ENCODE peak calls at places on chromosomes 1 and 21, in nine cellular contexts. One of them, this sample, is unnamed.

GRCh38 chr1:12003762-12004161 is 15.5 kb upstream of the MIIP start:
- DNase-seq in non-pigmented ciliary epithelial cell: no peak
- DNase-seq in colonic mucosa: no peak
- DNase-seq in endothelial cell: no peak
- DNase-seq in effector memory CD4-positive, alpha-beta T cell: no peak
- DNase-seq in fibroblast of lung: no peak
- DNase-seq in body of pancreas: no peak
- DNase-seq in cardiac muscle cell: no peak
- DNase-seq in fibroblast of pulmonary artery: no peak
- DNase-seq in this sample: no peak

GRCh38 chr1:10217748-10218441 is 7.5 kb downstream of the KIF1B start:
- DNase-seq in non-pigmented ciliary epithelial cell: no peak
- DNase-seq in colonic mucosa: no peak
- DNase-seq in endothelial cell: no peak
- DNase-seq in effector memory CD4-positive, alpha-beta T cell: no peak
- DNase-seq in fibroblast of lung: peak
- DNase-seq in body of pancreas: no peak
- DNase-seq in cardiac muscle cell: peak
- DNase-seq in fibroblast of pulmonary artery: peak
- DNase-seq in this sample: peak

GRCh38 chr1:205812271-205812877 is 624 bp downstream of the SLC41A1 start:
- DNase-seq in non-pigmented ciliary epithelial cell: no peak
- DNase-seq in colonic mucosa: peak
- DNase-seq in endothelial cell: peak
- DNase-seq in effector memory CD4-positive, alpha-beta T cell: no peak
- DNase-seq in fibroblast of lung: peak
- DNase-seq in body of pancreas: no peak
- DNase-seq in cardiac muscle cell: peak
- DNase-seq in fibroblast of pulmonary artery: peak
- DNase-seq in this sample: peak

GRCh38 chr1:229075217-229075616 is 195.7 kb upstream of the RAB4A start:
- DNase-seq in non-pigmented ciliary epithelial cell: no peak
- DNase-seq in colonic mucosa: no peak
- DNase-seq in endothelial cell: no peak
- DNase-seq in effector memory CD4-positive, alpha-beta T cell: no peak
- DNase-seq in fibroblast of lung: no peak
- DNase-seq in body of pancreas: no peak
- DNase-seq in cardiac muscle cell: no peak
- DNase-seq in fibroblast of pulmonary artery: no peak
- DNase-seq in this sample: no peak

GRCh38 chr21:40620386-40621145 is 226.4 kb downstream of the DSCAM start:
- DNase-seq in non-pigmented ciliary epithelial cell: no peak
- DNase-seq in colonic mucosa: no peak
- DNase-seq in endothelial cell: no peak
- DNase-seq in effector memory CD4-positive, alpha-beta T cell: no peak
- DNase-seq in fibroblast of lung: peak
- DNase-seq in body of pancreas: no peak
- DNase-seq in cardiac muscle cell: no peak
- DNase-seq in fibroblast of pulmonary artery: no peak
- DNase-seq in this sample: no peak

GRCh38 chr1:29043270-29043971 is 80.3 kb downstream of the TMEM200B start:
- DNase-seq in non-pigmented ciliary epithelial cell: no peak
- DNase-seq in colonic mucosa: no peak
- DNase-seq in endothelial cell: no peak
- DNase-seq in effector memory CD4-positive, alpha-beta T cell: no peak
- DNase-seq in fibroblast of lung: no peak
- DNase-seq in body of pancreas: no peak
- DNase-seq in cardiac muscle cell: peak
- DNase-seq in fibroblast of pulmonary artery: peak
- DNase-seq in this sample: no peak

GRCh38 chr1:246583448-246584185 is 17.4 kb downstream of the CNST start:
- DNase-seq in non-pigmented ciliary epithelial cell: no peak
- DNase-seq in colonic mucosa: peak
- DNase-seq in endothelial cell: no peak
- DNase-seq in effector memory CD4-positive, alpha-beta T cell: no peak
- DNase-seq in fibroblast of lung: no peak
- DNase-seq in body of pancreas: peak
- DNase-seq in cardiac muscle cell: peak
- DNase-seq in fibroblast of pulmonary artery: peak
- DNase-seq in this sample: no peak

GRCh38 chr1:29519733-29520132 is 283.4 kb downstream of the PTPRU start:
- DNase-seq in non-pigmented ciliary epithelial cell: no peak
- DNase-seq in colonic mucosa: peak
- DNase-seq in endothelial cell: no peak
- DNase-seq in effector memory CD4-positive, alpha-beta T cell: no peak
- DNase-seq in fibroblast of lung: peak
- DNase-seq in body of pancreas: no peak
- DNase-seq in cardiac muscle cell: no peak
- DNase-seq in fibroblast of pulmonary artery: no peak
- DNase-seq in this sample: no peak

GRCh38 chr1:168531605-168532345 is 12.0 kb downstream of the XCL2 start:
- DNase-seq in non-pigmented ciliary epithelial cell: no peak
- DNase-seq in colonic mucosa: no peak
- DNase-seq in endothelial cell: no peak
- DNase-seq in effector memory CD4-positive, alpha-beta T cell: no peak
- DNase-seq in fibroblast of lung: peak
- DNase-seq in body of pancreas: no peak
- DNase-seq in cardiac muscle cell: no peak
- DNase-seq in fibroblast of pulmonary artery: no peak
- DNase-seq in this sample: no peak

GRCh38 chr1:112633628-112634027 is 14.0 kb downstream of the CAPZA1 start:
- DNase-seq in non-pigmented ciliary epithelial cell: no peak
- DNase-seq in colonic mucosa: no peak
- DNase-seq in endothelial cell: no peak
- DNase-seq in effector memory CD4-positive, alpha-beta T cell: no peak
- DNase-seq in fibroblast of lung: peak
- DNase-seq in body of pancreas: no peak
- DNase-seq in cardiac muscle cell: no peak
- DNase-seq in fibroblast of pulmonary artery: no peak
- DNase-seq in this sample: no peak

GRCh38 chr1:151526735-151527520 is 13.2 kb upstream of the TUFT1 start:
- DNase-seq in non-pigmented ciliary epithelial cell: no peak
- DNase-seq in colonic mucosa: no peak
- DNase-seq in endothelial cell: no peak
- DNase-seq in effector memory CD4-positive, alpha-beta T cell: no peak
- DNase-seq in fibroblast of lung: no peak
- DNase-seq in body of pancreas: no peak
- DNase-seq in cardiac muscle cell: no peak
- DNase-seq in fibroblast of pulmonary artery: no peak
- DNase-seq in this sample: no peak

GRCh38 chr1:29563571-29563970 is 327.2 kb downstream of the PTPRU start:
- DNase-seq in non-pigmented ciliary epithelial cell: peak
- DNase-seq in colonic mucosa: no peak
- DNase-seq in endothelial cell: no peak
- DNase-seq in effector memory CD4-positive, alpha-beta T cell: no peak
- DNase-seq in fibroblast of lung: peak
- DNase-seq in body of pancreas: no peak
- DNase-seq in cardiac muscle cell: peak
- DNase-seq in fibroblast of pulmonary artery: peak
- DNase-seq in this sample: peak

GRCh38 chr1:30920827-30921226 is 12.3 kb upstream of the SDC3 start:
- DNase-seq in non-pigmented ciliary epithelial cell: no peak
- DNase-seq in colonic mucosa: no peak
- DNase-seq in endothelial cell: no peak
- DNase-seq in effector memory CD4-positive, alpha-beta T cell: no peak
- DNase-seq in fibroblast of lung: peak
- DNase-seq in body of pancreas: no peak
- DNase-seq in cardiac muscle cell: no peak
- DNase-seq in fibroblast of pulmonary artery: no peak
- DNase-seq in this sample: peak

GRCh38 chr21:29647353-29647781 is 292.4 kb downstream of the GRIK1 start:
- DNase-seq in non-pigmented ciliary epithelial cell: no peak
- DNase-seq in colonic mucosa: no peak
- DNase-seq in endothelial cell: no peak
- DNase-seq in effector memory CD4-positive, alpha-beta T cell: no peak
- DNase-seq in fibroblast of lung: no peak
- DNase-seq in body of pancreas: no peak
- DNase-seq in cardiac muscle cell: peak
- DNase-seq in fibroblast of pulmonary artery: peak
- DNase-seq in this sample: no peak

GRCh38 chr1:15712158-15712557 is 23.9 kb upstream of the SLC25A34 start:
- DNase-seq in non-pigmented ciliary epithelial cell: no peak
- DNase-seq in colonic mucosa: no peak
- DNase-seq in endothelial cell: no peak
- DNase-seq in effector memory CD4-positive, alpha-beta T cell: no peak
- DNase-seq in fibroblast of lung: no peak
- DNase-seq in body of pancreas: no peak
- DNase-seq in cardiac muscle cell: no peak
- DNase-seq in fibroblast of pulmonary artery: no peak
- DNase-seq in this sample: no peak

GRCh38 chr1:30785181-30785580 is 27.6 kb upstream of the LAPTM5 start:
- DNase-seq in non-pigmented ciliary epithelial cell: no peak
- DNase-seq in colonic mucosa: no peak
- DNase-seq in endothelial cell: no peak
- DNase-seq in effector memory CD4-positive, alpha-beta T cell: no peak
- DNase-seq in fibroblast of lung: no peak
- DNase-seq in body of pancreas: no peak
- DNase-seq in cardiac muscle cell: no peak
- DNase-seq in fibroblast of pulmonary artery: no peak
- DNase-seq in this sample: no peak

GRCh38 chr1:164561461-164561860 is 2.5 kb downstream of the PBX1 start:
- DNase-seq in non-pigmented ciliary epithelial cell: no peak
- DNase-seq in colonic mucosa: no peak
- DNase-seq in endothelial cell: no peak
- DNase-seq in effector memory CD4-positive, alpha-beta T cell: no peak
- DNase-seq in fibroblast of lung: peak
- DNase-seq in body of pancreas: peak
- DNase-seq in cardiac muscle cell: no peak
- DNase-seq in fibroblast of pulmonary artery: peak
- DNase-seq in this sample: peak

GRCh38 chr1:201665036-201665435 is 126.1 kb downstream of the NAV1 start:
- DNase-seq in non-pigmented ciliary epithelial cell: no peak
- DNase-seq in colonic mucosa: no peak
- DNase-seq in endothelial cell: no peak
- DNase-seq in effector memory CD4-positive, alpha-beta T cell: no peak
- DNase-seq in fibroblast of lung: no peak
- DNase-seq in body of pancreas: no peak
- DNase-seq in cardiac muscle cell: no peak
- DNase-seq in fibroblast of pulmonary artery: no peak
- DNase-seq in this sample: no peak